ENCODE peak calls at places on chromosomes 16 and 17, in eight cellular contexts. O is stimulated activated CD8-positive, alpha-beta memory T cell treated with anti-CD3 and anti-CD28 coated beads, Interleukin-4, amount 100 ng/mL, for 4 hours; M is activated T-cell treated with anti-CD3 and anti-CD28 coated beads, Interleukin-2, amount 50 U/mL, for 4 hours; T is mesothelial cell of epicardium; X is iris pigment epithelial cell; D is prostate gland; S is SHP77; W is kidney glomerular epithelial cell. K is an unnamed sample.

GRCh38 chr16:77991701-77992100 is 30.6 kb upstream of the CLEC3A start:
- DNase-seq in O (no peak), M (no peak), T (no peak), X (no peak), D (no peak), S (no peak), W (no peak), K (no peak)

GRCh38 chr17:60231234-60231633 is 81.5 kb downstream of the CA4 start:
- DNase-seq in O (no peak), M (no peak), T (no peak), X (peak), D (no peak), S (peak), W (peak), K (no peak)

GRCh38 chr16:86078121-86078600 is 179.2 kb downstream of the IRF8 start:
- DNase-seq in O (no peak), M (no peak), T (no peak), X (no peak), D (no peak), S (no peak), W (no peak), K (no peak)

GRCh38 chr17:48024149-48025039 is 13.2 kb downstream of the COPZ2 start:
- DNase-seq in O (no peak), M (peak), T (no peak), X (peak), D (peak), S (peak), W (no peak), K (peak)

GRCh38 chr16:11175850-11176341 is 80.1 kb downstream of the SOCS1 start:
- DNase-seq in O (no peak), M (no peak), T (no peak), X (no peak), D (no peak), S (no peak), W (no peak), K (no peak)

GRCh38 chr17:9239821-9240658 is 218.7 kb downstream of the NTN1 start:
- DNase-seq in O (peak), M (peak), T (peak), X (peak), D (peak), S (no peak), W (peak), K (peak)

GRCh38 chr17:77235370-77236080 is 94.8 kb downstream of the SEC14L1 start:
- DNase-seq in O (no peak), M (no peak), T (no peak), X (peak), D (no peak), S (peak), W (peak), K (no peak)

GRCh38 chr16:85132456-85133289 is 20.4 kb upstream of the CIBAR2 start:
- DNase-seq in O (no peak), M (no peak), T (no peak), X (no peak), D (no peak), S (no peak), W (no peak), K (no peak)

GRCh38 chr17:10604521-10604920 is 52.6 kb downstream of the MYH3 start:
- DNase-seq in O (no peak), M (no peak), T (no peak), X (no peak), D (no peak), S (no peak), W (no peak), K (no peak)

GRCh38 chr16:19746561-19746960 is 28.5 kb downstream of the IQCK start:
- DNase-seq in O (no peak), M (no peak), T (no peak), X (no peak), D (no peak), S (no peak), W (no peak), K (no peak)

GRCh38 chr16:67466581-67466980 is 14.4 kb downstream of the ATP6V0D1 start:
- DNase-seq in O (no peak), M (no peak), T (no peak), X (no peak), D (no peak), S (no peak), W (no peak), K (no peak)

GRCh38 chr17:83191388-83192160 is 112.2 kb downstream of the METRNL start:
- DNase-seq in O (no peak), M (no peak), T (peak), X (no peak), D (peak), S (no peak), W (no peak), K (peak)

GRCh38 chr16:68792465-68793324 is 50.6 kb upstream of the TANGO6 start:
- DNase-seq in O (no peak), M (no peak), T (no peak), X (peak), D (no peak), S (no peak), W (peak), K (peak)

GRCh38 chr17:13393841-13394710 is 207.7 kb downstream of the HS3ST3A1 start:
- DNase-seq in O (no peak), M (no peak), T (no peak), X (peak), D (no peak), S (no peak), W (peak), K (no peak)

GRCh38 chr16:2825049-2825742 is 4.9 kb upstream of the ZG16B start:
- DNase-seq in O (no peak), M (no peak), T (no peak), X (no peak), D (no peak), S (no peak), W (no peak), K (no peak)

GRCh38 chr16:84754353-84754856 is 54.6 kb downstream of the USP10 start:
- DNase-seq in O (peak), M (peak), T (peak), X (peak), D (peak), S (peak), W (peak), K (peak)

GRCh38 chr16:4846503-4846900 is 586 bp downstream of the GLYR1 start:
- DNase-seq in O (no peak), M (no peak), T (peak), X (peak), D (peak), S (no peak), W (peak), K (peak)

GRCh38 chr16:11253009-11253994 is 2.7 kb downstream of the SOCS1 start:
- DNase-seq in O (peak), M (peak), T (no peak), X (peak), D (no peak), S (no peak), W (no peak), K (no peak)

GRCh38 chr16:53183442-53183841 is 128.7 kb downstream of the CHD9 start:
- DNase-seq in O (no peak), M (no peak), T (no peak), X (peak), D (no peak), S (no peak), W (no peak), K (no peak)

GRCh38 chr17:43779145-43780125 is 658 bp upstream of the DUSP3 start:
- DNase-seq in O (no peak), M (no peak), T (no peak), X (peak), D (no peak), S (peak), W (no peak), K (peak)

GRCh38 chr16:85659805-85660511 is 28.8 kb downstream of the GINS2 start:
- DNase-seq in O (no peak), M (peak), T (peak), X (peak), D (peak), S (peak), W (peak), K (no peak)

GRCh38 chr17:43755389-43755875 is 3.2 kb downstream of the SOST start:
- DNase-seq in O (no peak), M (no peak), T (peak), X (peak), D (no peak), S (no peak), W (no peak), K (no peak)

GRCh38 chr16:84643180-84643583 is 5.1 kb upstream of the KLHL36 start:
- DNase-seq in O (no peak), M (no peak), T (no peak), X (peak), D (peak), S (no peak), W (peak), K (peak)

GRCh38 chr16:31416371-31416770 is 11.8 kb downstream of the COX6A2 start:
- DNase-seq in O (no peak), M (no peak), T (no peak), X (no peak), D (no peak), S (no peak), W (no peak), K (no peak)

GRCh38 chr17:67365762-67366192 is 600 bp downstream of the PSMD12 start:
- DNase-seq in O (no peak), M (no peak), T (no peak), X (peak), D (no peak), S (no peak), W (no peak), K (no peak)

GRCh38 chr16:22813223-22813945 is 578 bp upstream of the HS3ST2 start:
- DNase-seq in O (no peak), M (no peak), T (peak), X (peak), D (peak), S (no peak), W (no peak), K (no peak)